ENCODE peak calls at places on chromosomes 2 and 18, in four cellular contexts. J, B, K and X are unnamed samples.

GRCh38 chr2:219402665-219403515 is 15.2 kb upstream of the DNPEP start:
- DNase-seq in J (peak; percentile 84), B (peak; percentile 68), K (peak; percentile 67), X (peak; percentile 76)

GRCh38 chr2:76688732-76689131 is 833.4 kb downstream of the LRRTM4 start:
- DNase-seq in J (no peak), B (no peak), K (no peak), X (no peak)

GRCh38 chr18:35172451-35173035 is 68.3 kb upstream of the ZNF397 start:
- DNase-seq in J (no peak), B (no peak), K (no peak), X (no peak)

GRCh38 chr2:236628256-236628961 is 58.8 kb downstream of the ACKR3 start:
- DNase-seq in J (no peak), B (no peak), K (no peak), X (no peak)

GRCh38 chr2:159742846-159743245 is 30.5 kb downstream of the MARCHF7 start:
- DNase-seq in J (no peak), B (no peak), K (no peak), X (no peak)

GRCh38 chr2:104885119-104885777 is 31.3 kb downstream of the POU3F3 start:
- DNase-seq in J (no peak), B (no peak), K (no peak), X (no peak)

GRCh38 chr2:16336491-16336890 is 329.1 kb downstream of the CYRIA start:
- DNase-seq in J (no peak), B (no peak), K (no peak), X (no peak)

GRCh38 chr2:219520079-219520478 is 5.8 kb downstream of the ASIC4 start:
- DNase-seq in J (no peak), B (peak; percentile 46), K (no peak), X (no peak)

GRCh38 chr2:45884126-45884525 is 232.7 kb downstream of the PRKCE start:
- DNase-seq in J (no peak), B (no peak), K (no peak), X (no peak)

GRCh38 chr2:168064011-168064998 is 183.1 kb downstream of the STK39 start:
- DNase-seq in J (no peak), B (no peak), K (no peak), X (no peak)

GRCh38 chr2:241976296-241976695 is 106.8 kb downstream of the RTP5 start:
- DNase-seq in J (no peak), B (no peak), K (no peak), X (no peak)

GRCh38 chr2:30373881-30374302 is 73.2 kb upstream of the LCLAT1 start:
- DNase-seq in J (no peak), B (no peak), K (no peak), X (no peak)

GRCh38 chr2:197107291-197108269 is 181.1 kb upstream of the PGAP1 start:
- DNase-seq in J (peak; percentile 53), B (no peak), K (no peak), X (no peak)

GRCh38 chr2:11573418-11574175 is 39.8 kb downstream of the GREB1 start:
- DNase-seq in J (no peak), B (peak; percentile 19), K (no peak), X (peak; percentile 43)

GRCh38 chr2:212863185-212863588 is 288.2 kb downstream of the IKZF2 start:
- DNase-seq in J (peak; percentile 59), B (no peak), K (peak; percentile 28), X (peak; percentile 54)

GRCh38 chr18:55403555-55403954 is 184.4 kb downstream of the TCF4 start:
- DNase-seq in J (no peak), B (no peak), K (no peak), X (no peak)

GRCh38 chr2:204115692-204116091 is 179.1 kb downstream of the ICOS start:
- DNase-seq in J (no peak), B (no peak), K (no peak), X (no peak)

GRCh38 chr2:204115288-204115687 is 178.7 kb downstream of the ICOS start:
- DNase-seq in J (no peak), B (no peak), K (no peak), X (no peak)

GRCh38 chr2:204114294-204114693 is 177.7 kb downstream of the ICOS start:
- DNase-seq in J (no peak), B (no peak), K (no peak), X (no peak)

GRCh38 chr2:204110250-204111183 is 174.0 kb downstream of the ICOS start:
- DNase-seq in J (no peak), B (no peak), K (no peak), X (no peak)

GRCh38 chr2:204116154-204116792 is 179.7 kb downstream of the ICOS start:
- DNase-seq in J (no peak), B (no peak), K (no peak), X (no peak)
- TF ChIP-seq HMGXB4 in J (no peak), B (no peak), K (no peak), X (no peak)

DNA sequence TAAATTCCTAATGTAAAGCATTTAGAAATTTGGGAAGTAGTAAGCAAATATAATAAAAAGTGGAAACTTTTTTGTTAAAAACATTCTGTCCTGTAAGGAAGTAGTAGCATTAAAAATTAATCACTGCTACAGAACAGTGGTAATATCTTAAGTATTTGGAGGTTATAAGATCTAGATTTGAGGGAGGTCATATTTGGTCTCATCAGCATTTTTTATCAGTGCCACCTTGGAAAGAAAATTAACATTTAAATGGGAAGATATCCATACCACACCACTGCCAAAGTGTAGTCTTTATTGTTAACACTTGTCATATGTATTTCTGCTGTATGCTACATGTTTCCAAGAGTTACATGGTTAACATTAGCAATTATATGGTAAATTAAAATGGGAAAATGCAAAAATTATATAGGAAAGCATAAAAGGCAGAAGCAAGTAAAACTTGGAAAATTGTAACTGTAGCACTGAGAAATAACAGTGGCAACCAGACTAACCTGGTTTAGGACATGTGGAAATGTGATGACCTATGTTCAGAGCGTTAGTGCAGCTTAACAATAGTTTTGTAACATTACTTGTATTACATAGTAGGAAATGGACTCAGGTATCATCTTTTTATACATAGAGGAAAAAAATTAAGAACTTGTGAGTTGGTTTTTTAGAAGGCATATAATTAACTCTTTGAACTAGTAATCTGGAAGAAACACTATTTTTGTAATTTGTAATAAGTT is 47.2 kb downstream of the CLIP4 start:
- DNase-seq in J (no peak), B (no peak), K (no peak), X (no peak)
- TF ChIP-seq HMGXB4 in J (no peak), B (no peak), K (no peak), X (no peak)

GRCh38 chr2:130263606-130264005 is 65.4 kb upstream of the TUBA3E start:
- DNase-seq in J (no peak), B (no peak), K (no peak), X (no peak)

GRCh38 chr2:130264501-130264900 is 66.3 kb upstream of the TUBA3E start:
- DNase-seq in J (no peak), B (no peak), K (no peak), X (no peak)

GRCh38 chr2:130264046-130264445 is 65.8 kb upstream of the TUBA3E start:
- DNase-seq in J (no peak), B (no peak), K (no peak), X (no peak)

GRCh38 chr2:130261970-130262760 is 63.9 kb upstream of the TUBA3E start:
- DNase-seq in J (no peak), B (no peak), K (no peak), X (no peak)
- TF ChIP-seq HMGXB4 in J (no peak), B (no peak), K (no peak), X (no peak)

DNA sequence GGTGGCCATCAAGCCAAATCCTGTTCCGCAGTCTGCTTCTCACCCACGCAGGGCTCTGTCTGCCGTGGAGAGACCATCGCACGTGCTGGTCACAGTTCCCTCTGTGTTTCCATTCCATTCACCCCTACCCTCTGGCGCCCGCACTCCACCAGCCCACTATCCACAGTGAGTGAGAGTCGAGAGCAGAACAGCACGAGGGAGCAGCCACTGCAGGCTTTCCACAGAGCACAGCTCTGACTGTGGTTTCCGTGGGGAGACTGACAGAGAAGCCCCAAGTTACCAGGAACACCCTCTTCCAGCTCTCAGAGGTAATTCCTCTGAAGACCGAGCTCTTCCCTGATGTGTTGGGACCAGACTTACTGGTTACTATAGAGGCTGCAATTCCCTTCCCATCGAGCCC is 5.0 kb downstream of the MYT1L start:
- DNase-seq in J (no peak), B (no peak), K (no peak), X (no peak)
- TF ChIP-seq HMGXB4 in J (no peak), B (no peak), K (no peak), X (no peak)

GRCh38 chr2:66699481-66700180 is 264.7 kb downstream of the MEIS1 start:
- DNase-seq in J (no peak), B (no peak), K (no peak), X (no peak)
- TF ChIP-seq HMGXB4 in J (no peak), B (no peak), K (no peak), X (no peak)

DNA sequence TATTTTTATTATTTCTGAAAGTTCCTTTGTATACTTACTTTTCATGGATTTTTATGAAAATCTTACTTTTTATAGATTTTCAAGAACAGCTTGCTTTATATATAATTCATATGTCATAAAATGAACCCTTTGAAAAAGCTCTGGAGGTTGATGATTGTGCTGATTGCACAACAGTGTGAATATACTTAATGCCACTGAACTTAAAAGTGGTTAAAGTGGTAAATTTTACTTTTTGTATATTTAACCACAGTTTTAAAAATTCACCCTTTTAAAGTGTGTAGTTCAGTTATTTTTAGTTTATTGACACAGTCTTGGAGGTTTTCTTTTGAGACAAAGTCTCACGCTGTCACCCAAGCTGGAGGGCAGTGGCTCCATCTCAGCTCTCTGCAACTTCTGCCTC is 8.4 kb downstream of the SANBR start:
- DNase-seq in J (no peak), B (no peak), K (no peak), X (no peak)
- TF ChIP-seq HMGXB4 in J (no peak), B (no peak), K (no peak), X (no peak)

DNA sequence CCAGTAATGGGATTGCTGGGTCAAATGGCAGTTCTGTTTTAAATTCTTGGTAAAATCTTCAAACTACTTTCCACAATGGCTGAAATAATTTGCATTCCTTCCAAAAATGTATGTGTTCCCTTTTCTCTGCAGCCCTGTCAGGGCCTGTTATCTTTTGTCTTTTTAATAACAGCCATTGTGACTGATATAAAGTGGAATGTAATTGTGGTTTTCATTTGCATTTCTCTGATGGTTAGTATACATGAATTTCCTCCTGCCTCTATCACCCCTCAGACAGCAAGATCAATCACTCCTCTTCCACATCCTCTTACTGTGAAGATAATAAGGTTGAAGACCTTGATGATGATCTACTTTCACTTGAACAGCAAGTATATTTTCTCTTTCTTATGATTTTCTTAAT is 304.8 kb upstream of the FSIP2 start:
- DNase-seq in J (no peak), B (no peak), K (no peak), X (no peak)
- TF ChIP-seq HMGXB4 in J (no peak), B (no peak), K (no peak), X (no peak)